ENCODE peak calls at places on chromosomes 6 and 20, in six cellular contexts. L is CD4-positive, alpha-beta T cell; F is A673; X is thoracic aorta; B is naive thymus-derived CD4-positive, alpha-beta T cell; U is T-helper 17 cell. N is an unnamed sample.

GRCh38 chr20:44054118-44054517 is 132.9 kb downstream of the JPH2 start:
- DNase-seq in F (no peak), X (no peak), B (no peak), L (no peak), U (no peak), N (peak; percentile 11)

GRCh38 chr6:2902470-2902762 is 693 bp downstream of the SERPINB9 start:
- DNase-seq in U (no peak), B (no peak), X (no peak), F (peak; percentile 16), L (no peak), N (no peak)

GRCh38 chr6:56359201-56359899 is 112.0 kb upstream of the COL21A1 start:
- DNase-seq in U (no peak), L (peak; percentile 7), F (peak; percentile 80), B (no peak), X (peak; percentile 38), N (peak; percentile 54)

GRCh38 chr6:97186416-97186999 is 96.5 kb downstream of the MMS22L start:
- DNase-seq in U (peak; percentile 16), F (peak; percentile 85), X (no peak), B (peak; percentile 34), L (peak; percentile 37), N (peak; percentile 56)

GRCh38 chr6:162090734-162091133 is 636.8 kb downstream of the PRKN start:
- DNase-seq in L (no peak), U (no peak), X (no peak), B (no peak), F (no peak), N (no peak)

GRCh38 chr6:82371799-82372508 is 8.3 kb downstream of the TPBG start:
- DNase-seq in F (peak; percentile 36), B (no peak), L (no peak), U (no peak), X (no peak), N (no peak)

GRCh38 chr6:148617522-148617921 is 129.3 kb upstream of the UST start:
- DNase-seq in L (no peak), B (no peak), X (no peak), U (no peak), F (no peak), N (no peak)

GRCh38 chr6:90790696-90791095 is 203.8 kb upstream of the MAP3K7 start:
- DNase-seq in U (no peak), F (no peak), B (no peak), L (no peak), X (no peak), N (no peak)

GRCh38 chr6:105507811-105508210 is 104.9 kb upstream of the PREP start:
- DNase-seq in X (no peak), F (no peak), L (no peak), B (no peak), U (no peak), N (no peak)

GRCh38 chr6:13065596-13065995 is 262.7 kb downstream of the TBC1D7 start:
- DNase-seq in L (no peak), B (no peak), X (no peak), U (no peak), F (no peak), N (no peak)

GRCh38 chr20:16803965-16804792 is 56.0 kb downstream of the OTOR start:
- DNase-seq in B (no peak), F (peak; percentile 86), L (peak; percentile 8), U (no peak), X (no peak), N (no peak)

GRCh38 chr6:166775923-166776220 is 148.8 kb upstream of the RPS6KA2 start:
- DNase-seq in L (no peak), B (no peak), X (no peak), F (no peak), U (no peak), N (no peak)

DNA sequence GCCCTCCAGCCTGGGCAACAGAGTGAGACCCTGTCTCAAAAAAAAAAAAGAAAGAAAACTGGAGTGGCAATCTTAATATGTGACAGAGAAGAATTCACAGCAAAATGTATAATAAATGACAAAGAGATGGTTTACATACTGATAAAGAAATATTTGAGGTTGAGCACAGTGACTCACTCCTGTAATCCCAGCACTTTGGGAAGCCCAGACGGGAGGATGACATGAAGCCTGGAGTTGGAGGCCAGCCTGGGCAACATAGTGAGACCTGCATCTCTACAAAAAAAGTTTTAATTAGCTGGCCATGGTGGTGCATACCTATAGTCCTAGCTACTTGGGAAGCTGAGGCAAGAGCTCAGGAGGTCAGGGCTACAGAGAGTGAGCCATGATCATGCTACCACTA is 12.4 kb upstream of the DEFB118 start:
- DNase-seq in U (no peak), X (no peak), L (no peak), F (no peak), B (no peak), N (no peak)
- H3K9me3 ChIP-seq in U (no peaks in the 10 kb centered on the region), X (no peaks in the 10 kb centered on the region), L (no peaks in the 10 kb centered on the region), F (no peaks in the 10 kb centered on the region), B (no peaks in the 10 kb centered on the region), N (peaks cover 9% of the 10 kb centered on the region)

DNA sequence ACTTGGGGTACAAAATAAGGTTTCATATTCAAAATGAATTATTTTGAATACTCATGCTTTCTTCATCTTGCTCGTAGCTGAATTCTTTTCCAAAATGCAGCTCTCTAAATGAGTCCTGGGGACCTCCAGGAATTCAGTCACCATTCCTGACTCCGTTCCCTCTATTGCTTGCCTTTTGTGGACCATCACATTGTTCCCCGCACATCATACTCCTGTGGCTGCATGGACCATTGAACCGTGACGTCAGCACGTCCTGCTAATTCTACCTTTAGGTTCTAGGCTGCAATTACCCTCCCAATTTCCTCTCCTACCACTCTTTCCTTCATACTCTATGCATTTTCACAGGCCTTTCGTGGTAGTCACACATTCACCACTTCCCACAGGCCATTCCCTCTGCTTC is 173.1 kb upstream of the ID4 start:
- DNase-seq in F (no peak), U (no peak), B (no peak), L (no peak), X (no peak), N (no peak)
- H3K9me3 ChIP-seq in F (no peaks in the 10 kb centered on the region), U (no peaks in the 10 kb centered on the region), B (no peaks in the 10 kb centered on the region), L (no peaks in the 10 kb centered on the region), X (no peaks in the 10 kb centered on the region), N (no peaks in the 10 kb centered on the region)

GRCh38 chr6:61688165-61688564 is 597.9 kb downstream of the KHDRBS2 start:
- DNase-seq in F (no peak), B (no peak), L (no peak), X (no peak), U (no peak), N (no peak)
- H3K9me3 ChIP-seq in F (peaks cover 40% of the 10 kb centered on the region), B (no peaks in the 10 kb centered on the region), L (peaks cover 9% of the 10 kb centered on the region), X (no peaks in the 10 kb centered on the region), U (no peaks in the 10 kb centered on the region), N (no peaks in the 10 kb centered on the region)

GRCh38 chr6:122124908-122125307 is 274.5 kb upstream of the HSF2 start:
- DNase-seq in X (no peak), F (no peak), B (no peak), L (no peak), U (no peak), N (no peak)

GRCh38 chr6:122130026-122130348 is 269.5 kb upstream of the HSF2 start:
- DNase-seq in B (no peak), U (no peak), X (no peak), F (no peak), L (no peak), N (no peak)

GRCh38 chr6:122126894-122127293 is 272.6 kb upstream of the HSF2 start:
- DNase-seq in X (no peak), B (no peak), U (no peak), L (no peak), F (no peak), N (no peak)

GRCh38 chr6:122128445-122128844 is 271.0 kb upstream of the HSF2 start:
- DNase-seq in F (no peak), X (no peak), L (no peak), B (no peak), U (no peak), N (no peak)

DNA sequence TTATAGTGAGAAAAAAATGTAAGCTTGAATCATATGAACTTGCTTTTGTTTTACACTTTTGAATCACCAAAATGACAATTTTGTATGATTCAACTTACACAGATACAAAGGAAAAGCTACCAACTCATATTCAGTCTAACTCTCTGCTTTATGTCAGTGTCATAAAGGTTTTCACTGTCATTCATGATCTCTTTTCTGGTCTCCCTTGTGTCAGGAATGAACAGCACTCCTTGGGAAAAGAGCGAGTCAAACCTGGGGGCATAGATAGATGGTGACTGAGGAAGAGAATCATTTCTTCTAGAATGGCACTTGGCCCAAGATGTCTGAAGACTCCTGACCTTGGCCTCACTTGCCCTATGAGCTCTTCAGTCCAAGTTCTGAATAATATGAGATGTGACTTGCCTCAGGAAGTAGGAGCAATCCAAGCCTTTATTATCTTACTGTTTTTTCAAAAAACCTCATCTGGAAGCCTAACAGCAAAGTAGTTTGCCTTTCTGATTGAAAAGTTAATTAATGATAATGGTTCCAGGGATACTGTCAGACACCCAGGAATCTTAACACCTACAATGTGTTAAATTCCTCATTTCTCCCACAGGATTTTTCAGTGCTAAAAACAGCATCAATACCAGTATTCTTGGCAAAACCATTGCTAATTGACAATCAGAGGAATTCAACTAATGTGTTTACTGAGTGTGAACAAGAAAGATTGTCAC is 270.0 kb upstream of the HSF2 start:
- DNase-seq in X (no peak), F (no peak), L (no peak), B (no peak), U (no peak), N (no peak)
- H3K9me3 ChIP-seq in X (no peaks in the 10 kb centered on the region), F (no peaks in the 10 kb centered on the region), L (no peaks in the 10 kb centered on the region), B (no peaks in the 10 kb centered on the region), U (no peaks in the 10 kb centered on the region), N (no peaks in the 10 kb centered on the region)

DNA sequence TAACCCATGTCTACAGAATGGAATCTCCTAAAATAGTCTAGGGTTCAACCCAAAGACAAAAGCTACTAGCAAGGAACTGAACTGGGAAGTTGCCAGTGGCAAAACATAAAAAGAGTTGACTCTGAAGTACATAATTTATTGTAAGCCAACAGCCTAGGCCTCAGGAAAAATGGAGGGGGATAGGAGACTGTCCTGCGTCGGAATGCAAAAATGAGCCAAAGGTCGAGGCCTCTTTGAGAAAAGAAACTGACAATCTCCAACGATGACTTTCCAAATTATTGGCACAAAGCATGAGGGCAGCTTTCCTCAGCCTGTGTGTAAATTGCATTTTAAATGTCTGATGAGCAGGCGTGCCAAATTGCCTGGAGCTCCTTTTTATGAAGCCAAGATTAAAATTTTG is 2.1 kb downstream of the COL12A1 start:
- DNase-seq in X (no peak), L (no peak), B (no peak), F (no peak), U (no peak), N (no peak)
- H3K9me3 ChIP-seq in X (no peaks in the 10 kb centered on the region), L (no peaks in the 10 kb centered on the region), B (no peaks in the 10 kb centered on the region), F (no peaks in the 10 kb centered on the region), U (no peaks in the 10 kb centered on the region), N (no peaks in the 10 kb centered on the region)

GRCh38 chr6:78157606-78158005 is 504.8 kb downstream of the MEI4 start:
- DNase-seq in F (no peak), X (no peak), U (no peak), B (no peak), L (no peak), N (no peak)
- H3K9me3 ChIP-seq in F (peaks cover 19% of the 10 kb centered on the region), X (no peaks in the 10 kb centered on the region), U (no peaks in the 10 kb centered on the region), B (no peaks in the 10 kb centered on the region), L (no peaks in the 10 kb centered on the region), N (no peaks in the 10 kb centered on the region)

N was measured in breast epithelium.